ENCODE peak calls at places on chromosomes 5 and 9, in six cellular contexts. One of them, this sample, is unnamed.

GRCh38 chr5:15645376-15645775 is 145.4 kb downstream of the FBXL7 start:
- DNase-seq in NCI-H524 treated with DMSO at 0.1 percent for 48 hours: no peak
- DNase-seq in mammary epithelial cell: no peak
- DNase-seq in LHCN-M2: peak
- DNase-seq in skeletal muscle cell: no peak
- DNase-seq in hepatic stellate cell: no peak
- DNase-seq in this sample: peak

GRCh38 chr5:107544476-107544875 is 126.3 kb downstream of the EFNA5 start:
- DNase-seq in NCI-H524 treated with DMSO at 0.1 percent for 48 hours: no peak
- DNase-seq in mammary epithelial cell: no peak
- DNase-seq in LHCN-M2: no peak
- DNase-seq in skeletal muscle cell: no peak
- DNase-seq in hepatic stellate cell: no peak
- DNase-seq in this sample: no peak

GRCh38 chr5:154647760-154648143 is 107.4 kb upstream of the LARP1 start:
- DNase-seq in NCI-H524 treated with DMSO at 0.1 percent for 48 hours: no peak
- DNase-seq in mammary epithelial cell: no peak
- DNase-seq in LHCN-M2: no peak
- DNase-seq in skeletal muscle cell: no peak
- DNase-seq in hepatic stellate cell: no peak
- DNase-seq in this sample: no peak

GRCh38 chr9:128159073-128159783 is 837 bp upstream of the BBLN start:
- DNase-seq in NCI-H524 treated with DMSO at 0.1 percent for 48 hours: no peak
- DNase-seq in mammary epithelial cell: no peak
- DNase-seq in LHCN-M2: no peak
- DNase-seq in skeletal muscle cell: no peak
- DNase-seq in hepatic stellate cell: no peak
- DNase-seq in this sample: no peak

GRCh38 chr9:121599186-121599871 is 52.1 kb upstream of the DAB2IP start:
- DNase-seq in NCI-H524 treated with DMSO at 0.1 percent for 48 hours: no peak
- DNase-seq in mammary epithelial cell: peak
- DNase-seq in LHCN-M2: peak
- DNase-seq in skeletal muscle cell: no peak
- DNase-seq in hepatic stellate cell: peak
- DNase-seq in this sample: no peak

GRCh38 chr9:129850821-129851540 is 15.7 kb downstream of the USP20 start:
- DNase-seq in NCI-H524 treated with DMSO at 0.1 percent for 48 hours: no peak
- DNase-seq in mammary epithelial cell: no peak
- DNase-seq in LHCN-M2: no peak
- DNase-seq in skeletal muscle cell: no peak
- DNase-seq in hepatic stellate cell: no peak
- DNase-seq in this sample: no peak

GRCh38 chr9:84374516-84374915 is 34.0 kb upstream of the SLC28A3 start:
- DNase-seq in NCI-H524 treated with DMSO at 0.1 percent for 48 hours: no peak
- DNase-seq in mammary epithelial cell: no peak
- DNase-seq in LHCN-M2: no peak
- DNase-seq in skeletal muscle cell: no peak
- DNase-seq in hepatic stellate cell: no peak
- DNase-seq in this sample: no peak

GRCh38 chr9:134571326-134571871 is 70.2 kb upstream of the COL5A1 start:
- DNase-seq in NCI-H524 treated with DMSO at 0.1 percent for 48 hours: no peak
- DNase-seq in mammary epithelial cell: no peak
- DNase-seq in LHCN-M2: no peak
- DNase-seq in skeletal muscle cell: no peak
- DNase-seq in hepatic stellate cell: no peak
- DNase-seq in this sample: no peak

GRCh38 chr5:136766456-136766855 is 401.1 kb upstream of the TRPC7 start:
- DNase-seq in NCI-H524 treated with DMSO at 0.1 percent for 48 hours: no peak
- DNase-seq in mammary epithelial cell: no peak
- DNase-seq in LHCN-M2: no peak
- DNase-seq in skeletal muscle cell: no peak
- DNase-seq in hepatic stellate cell: no peak
- DNase-seq in this sample: no peak

GRCh38 chr9:78127271-78128225 is 95.9 kb upstream of the GNAQ start:
- DNase-seq in NCI-H524 treated with DMSO at 0.1 percent for 48 hours: no peak
- DNase-seq in mammary epithelial cell: peak
- DNase-seq in LHCN-M2: no peak
- DNase-seq in skeletal muscle cell: no peak
- DNase-seq in hepatic stellate cell: no peak
- DNase-seq in this sample: no peak

GRCh38 chr9:84793251-84793650 is 123.7 kb downstream of the NTRK2 start:
- DNase-seq in NCI-H524 treated with DMSO at 0.1 percent for 48 hours: no peak
- DNase-seq in mammary epithelial cell: no peak
- DNase-seq in LHCN-M2: no peak
- DNase-seq in skeletal muscle cell: no peak
- DNase-seq in hepatic stellate cell: no peak
- DNase-seq in this sample: no peak

GRCh38 chr5:72651779-72652178 is 144.6 kb upstream of the ZNF366 start:
- DNase-seq in NCI-H524 treated with DMSO at 0.1 percent for 48 hours: no peak
- DNase-seq in mammary epithelial cell: no peak
- DNase-seq in LHCN-M2: peak
- DNase-seq in skeletal muscle cell: no peak
- DNase-seq in hepatic stellate cell: no peak
- DNase-seq in this sample: no peak

GRCh38 chr5:142201471-142201887 is 92.9 kb downstream of the NDFIP1 start:
- DNase-seq in NCI-H524 treated with DMSO at 0.1 percent for 48 hours: no peak
- DNase-seq in mammary epithelial cell: peak
- DNase-seq in LHCN-M2: peak
- DNase-seq in skeletal muscle cell: peak
- DNase-seq in hepatic stellate cell: peak
- DNase-seq in this sample: peak

GRCh38 chr5:138654281-138654867 is 79.2 kb upstream of the HSPA9 start:
- DNase-seq in NCI-H524 treated with DMSO at 0.1 percent for 48 hours: no peak
- DNase-seq in mammary epithelial cell: peak
- DNase-seq in LHCN-M2: peak
- DNase-seq in skeletal muscle cell: peak
- DNase-seq in hepatic stellate cell: peak
- DNase-seq in this sample: peak

GRCh38 chr5:141349917-141350619 is at the start of gene PCDHGB1:
- DNase-seq in NCI-H524 treated with DMSO at 0.1 percent for 48 hours: no peak
- DNase-seq in mammary epithelial cell: peak
- DNase-seq in LHCN-M2: peak
- DNase-seq in skeletal muscle cell: no peak
- DNase-seq in hepatic stellate cell: peak
- DNase-seq in this sample: no peak

GRCh38 chr5:37850128-37850865 is 10.5 kb upstream of the GDNF start:
- DNase-seq in NCI-H524 treated with DMSO at 0.1 percent for 48 hours: no peak
- DNase-seq in mammary epithelial cell: peak
- DNase-seq in LHCN-M2: peak
- DNase-seq in skeletal muscle cell: peak
- DNase-seq in hepatic stellate cell: peak
- DNase-seq in this sample: no peak

This sample was measured in HS-5.